ENCODE peak calls at places on chromosomes 12 and 14, in four cellular contexts. V is ovary, W is body of pancreas, X is progenitor cell of endocrine pancreas. A is an unnamed sample.

GRCh38 chr14:64659366-64659765 is 44.9 kb upstream of the PLEKHG3 start:
- DNase-seq in W (no peak), X (no peak), V (no peak), A (no peak)

GRCh38 chr12:103865151-103865730 is 24.2 kb upstream of the NT5DC3 start:
- DNase-seq in W (no peak), V (no peak), X (no peak), A (no peak)

GRCh38 chr12:56377989-56378316 is 15.3 kb upstream of the APOF start:
- DNase-seq in V (no peak), W (no peak), X (no peak), A (no peak)

GRCh38 chr14:77458249-77458950 is 507 bp downstream of the AHSA1 start:
- DNase-seq in V (no peak), W (peak), X (no peak), A (no peak)

GRCh38 chr12:92080390-92081285 is 65.0 kb downstream of the BTG1 start:
- DNase-seq in V (no peak), X (no peak), W (no peak), A (no peak)

GRCh38 chr14:53836546-53836945 is 120.1 kb downstream of the BMP4 start:
- DNase-seq in W (no peak), V (no peak), X (no peak), A (no peak)

GRCh38 chr14:67480011-67480410 is 8.5 kb downstream of the TMEM229B start:
- DNase-seq in W (no peak), X (no peak), V (no peak), A (no peak)

GRCh38 chr14:77883479-77884238 is 83.8 kb downstream of the ADCK1 start:
- DNase-seq in W (no peak), V (no peak), X (no peak), A (no peak)

GRCh38 chr12:10366875-10367274 is 23.0 kb downstream of the KLRK1 start:
- DNase-seq in W (no peak), X (no peak), V (no peak), A (no peak)

GRCh38 chr12:2291182-2291832 is 238.5 kb downstream of the CACNA1C start:
- DNase-seq in X (no peak), W (peak), V (no peak), A (no peak)

GRCh38 chr12:111451649-111452129 is 46.0 kb downstream of the SH2B3 start:
- DNase-seq in X (no peak), W (no peak), V (no peak), A (peak)

DNA sequence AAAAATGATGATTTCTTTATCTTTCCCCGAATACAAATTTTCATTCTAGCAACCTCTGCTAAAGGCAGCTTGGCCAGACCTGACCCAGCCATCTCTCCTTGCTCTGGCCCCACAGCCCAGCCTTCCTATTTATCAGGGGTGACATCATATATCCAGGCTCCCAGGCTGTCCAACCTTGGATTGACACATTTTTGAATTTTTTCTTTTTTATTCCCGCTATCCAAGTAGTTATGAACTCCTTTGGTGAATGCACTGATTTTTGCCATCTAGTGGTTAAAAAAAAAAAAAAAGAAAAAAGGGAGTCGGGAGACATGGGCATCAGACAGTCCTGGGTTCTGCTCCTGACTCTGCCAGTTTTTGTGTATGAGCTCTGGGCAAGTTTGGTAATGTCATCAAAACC is 120.5 kb downstream of the PTPN11 start:
- DNase-seq in W (no peak), V (no peak), X (no peak), A (no peak)
- TF ChIP-seq CTCF in W (no peak), V (no peak), X (no peak), A (peak)

DNA sequence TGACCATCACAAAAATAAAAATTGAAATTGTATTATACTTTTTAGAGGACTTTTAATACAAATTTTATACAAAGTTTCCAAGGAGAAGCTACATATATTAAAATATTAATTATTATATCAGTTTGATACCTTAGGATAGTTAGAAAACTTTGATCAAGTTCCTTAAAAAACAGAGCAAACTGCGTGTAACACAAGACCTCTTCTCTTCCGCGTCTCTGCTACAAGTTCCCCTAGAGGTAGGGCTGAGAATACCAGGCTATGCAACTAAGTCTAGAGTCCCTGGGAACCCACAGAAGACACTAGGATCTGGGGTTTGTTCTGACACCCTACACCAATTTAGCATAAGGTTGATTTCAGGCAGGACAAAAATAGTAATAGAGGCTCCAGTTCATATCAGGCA is 319.0 kb downstream of the FOXG1 start:
- DNase-seq in W (no peak), X (no peak), V (no peak), A (no peak)
- TF ChIP-seq CTCF in W (peak), X (peak), V (no peak), A (peak)

GRCh38 chr14:89417469-89418225 is 614 bp upstream of the FOXN3 start:
- DNase-seq in W (peak), X (peak), V (peak), A (peak)
- TF ChIP-seq CTCF in W (peak), X (peak), V (peak), A (peak)

DNA sequence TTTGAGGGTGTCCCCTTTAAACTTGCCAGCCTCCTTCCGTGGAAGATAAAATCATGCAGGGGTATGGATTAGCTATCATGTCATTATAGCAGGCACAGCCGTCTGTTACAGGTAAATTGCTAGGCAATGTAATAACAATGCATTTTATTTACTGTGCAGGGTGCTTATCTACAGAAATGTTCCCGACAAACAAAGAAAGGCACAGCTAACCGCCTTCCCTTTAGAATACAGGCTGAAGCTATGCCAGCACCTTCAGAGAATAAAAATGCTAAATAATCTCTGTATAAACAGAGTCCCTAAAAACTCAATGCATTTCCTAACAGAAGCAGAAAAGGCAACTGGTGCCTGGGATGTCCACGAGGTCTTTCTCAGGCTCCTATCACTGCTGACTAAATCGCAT is 239.2 kb downstream of the SPTSSA start:
- DNase-seq in V (no peak), W (no peak), X (no peak), A (no peak)
- TF ChIP-seq CTCF in V (no peak), W (no peak), X (no peak), A (no peak)

GRCh38 chr12:50033317-50033679 is 8.0 kb upstream of the RACGAP1 start:
- DNase-seq in W (no peak), X (no peak), V (no peak), A (no peak)
- TF ChIP-seq CTCF in W (no peak), X (no peak), V (no peak), A (no peak)

DNA sequence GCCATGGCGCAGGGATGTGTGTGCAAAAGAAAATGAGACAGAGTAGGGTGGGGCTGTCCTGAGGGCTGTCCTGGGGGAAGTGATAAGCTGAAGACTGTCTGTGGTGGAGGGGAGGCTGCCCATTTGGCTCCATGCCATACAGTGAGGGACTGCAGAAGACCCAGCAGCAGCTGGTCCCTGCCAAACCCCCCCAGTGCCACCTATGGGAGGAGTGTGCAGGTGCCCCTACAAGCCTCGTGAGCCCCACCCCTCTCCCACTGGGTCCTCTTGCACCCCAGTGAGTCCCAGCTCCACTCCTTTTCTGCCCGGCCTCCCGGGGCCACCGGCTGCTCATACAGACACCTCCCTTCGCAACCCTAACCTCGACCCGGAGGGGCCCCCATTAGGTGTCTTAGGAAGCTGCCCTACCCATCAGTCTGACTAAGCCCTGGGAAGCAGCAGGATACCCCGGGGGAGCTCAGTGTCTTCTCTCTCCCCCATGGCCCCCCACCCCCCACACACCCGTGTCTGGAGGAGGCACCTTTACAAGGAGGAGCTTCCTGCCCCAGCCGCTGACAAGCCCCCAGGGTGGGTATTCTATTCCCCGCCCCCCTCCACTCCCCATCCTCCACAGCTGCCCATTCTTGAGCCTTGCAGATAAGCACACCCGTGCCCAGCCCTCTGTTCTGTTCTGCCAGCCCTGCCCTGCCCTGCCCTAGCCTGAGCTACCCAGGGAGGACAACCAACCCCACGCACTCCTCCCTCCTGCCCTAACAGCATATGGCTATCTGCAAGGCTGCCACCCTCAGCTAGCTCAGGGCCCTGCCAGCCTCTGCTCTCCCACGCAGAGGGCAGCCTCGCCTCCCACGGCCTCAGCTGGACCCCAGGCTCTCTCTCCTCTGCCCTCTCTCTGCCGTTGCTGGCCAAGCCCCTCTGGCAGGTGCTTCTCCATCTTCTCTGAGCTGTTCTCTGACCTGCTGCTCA is 41.9 kb downstream of the SLC6A12 start:
- DNase-seq in V (no peak), X (no peak), W (no peak), A (no peak)
- TF ChIP-seq CTCF in V (no peak), X (no peak), W (no peak), A (no peak)

GRCh38 chr14:93049867-93050331 is 65.8 kb downstream of the ITPK1 start:
- DNase-seq in X (no peak), W (peak), V (peak), A (no peak)
- TF ChIP-seq CTCF in X (no peak), W (no peak), V (no peak), A (no peak)

DNA sequence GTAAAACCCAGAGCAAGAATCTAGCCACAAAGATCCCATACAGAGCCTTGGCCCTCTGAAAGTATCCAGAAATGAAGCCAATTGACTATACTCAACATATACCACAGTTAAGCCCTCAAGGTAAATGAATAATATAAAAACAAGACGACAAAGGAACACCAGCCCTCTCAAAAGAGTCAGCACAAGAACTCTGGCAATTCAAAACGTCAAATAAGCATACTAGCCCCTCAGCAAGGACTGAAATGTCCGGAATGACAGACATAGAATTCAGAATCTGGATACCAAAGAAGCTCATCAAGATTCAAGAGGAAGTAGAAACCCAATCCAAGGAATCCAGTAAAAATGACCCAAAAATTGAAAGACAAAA is 49.9 kb downstream of the GTF2A1 start:
- DNase-seq in W (no peak), V (no peak), X (no peak), A (no peak)
- TF ChIP-seq CTCF in W (no peak), V (no peak), X (no peak), A (peak)

GRCh38 chr14:33475623-33476022 is 475.3 kb downstream of the EGLN3 start:
- DNase-seq in W (peak), V (no peak), X (peak), A (no peak)
- TF ChIP-seq CTCF in W (no peak), V (no peak), X (peak), A (peak)

DNA sequence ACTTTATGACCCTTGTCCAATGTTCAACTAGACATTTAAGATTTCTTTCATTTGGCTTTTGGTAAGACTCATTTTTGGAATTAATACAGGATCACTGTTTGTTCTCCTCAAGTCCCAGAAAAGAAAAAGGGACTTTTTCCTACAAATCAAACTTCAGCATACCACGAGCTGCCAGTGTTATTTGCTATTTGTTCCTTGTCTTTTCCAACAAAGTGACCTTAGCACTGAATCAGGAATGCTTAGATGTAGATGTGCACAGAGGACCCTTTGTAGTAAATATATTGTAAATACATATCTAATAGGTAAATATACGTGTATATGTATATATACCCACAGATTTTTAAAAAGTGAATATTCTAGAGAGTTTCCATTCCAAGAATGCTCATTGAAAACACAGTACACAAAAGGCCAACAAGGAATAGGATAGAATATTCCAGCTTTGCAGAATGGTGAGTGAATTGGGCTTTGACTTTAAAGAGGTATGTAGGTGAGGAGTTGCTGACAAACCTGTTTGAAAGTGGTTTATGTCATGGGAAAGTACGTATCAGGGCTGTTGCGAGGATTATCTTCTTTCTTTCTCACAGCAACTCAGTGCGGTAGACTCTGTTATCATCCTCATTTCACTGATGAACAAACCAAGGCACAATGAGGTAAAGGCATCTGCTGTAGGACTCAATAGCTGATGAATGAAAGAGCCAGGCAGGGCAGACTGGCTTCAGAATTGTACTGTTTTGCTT is 65.0 kb downstream of the HMGA2 start:
- DNase-seq in X (no peak), V (no peak), W (no peak), A (no peak)
- TF ChIP-seq CTCF in X (no peak), V (no peak), W (no peak), A (no peak)